ENCODE peak calls at places on chromosome 2, in nine cellular contexts. L, F, I, W, E, N, G, Y and Z are unnamed samples.

GRCh38 chr2:219175928-219176817 is 552 bp downstream of the CNPPD1 start:
- DNase-seq in Y (peak; percentile 22), I (no peak), W (peak; percentile 64), G (no peak), F (peak; percentile 30), L (peak; percentile 38), E (peak; percentile 10), N (peak; percentile 68), Z (peak; percentile 34)

GRCh38 chr2:121140734-121141133 is 144.3 kb downstream of the TFCP2L1 start:
- DNase-seq in Y (no peak), G (no peak), I (no peak), N (no peak), W (no peak), E (no peak), L (no peak), F (no peak), Z (no peak)

GRCh38 chr2:178194600-178195389 is 483 bp downstream of the OSBPL6 start:
- DNase-seq in I (no peak), G (peak; percentile 43), F (peak; percentile 62), E (no peak), L (peak; percentile 71), W (peak; percentile 63), Y (peak; percentile 52), N (no peak), Z (peak; percentile 25)

GRCh38 chr2:202084265-202084664 is 11.2 kb downstream of the KIAA2012 start:
- DNase-seq in I (no peak), G (no peak), E (no peak), Y (no peak), W (peak; percentile 24), N (no peak), L (peak; percentile 92), F (peak; percentile 29), Z (no peak)

GRCh38 chr2:42840141-42840540 is 47.8 kb upstream of the HAAO start:
- DNase-seq in F (no peak), G (no peak), I (no peak), W (no peak), Y (no peak), E (no peak), L (no peak), N (no peak), Z (no peak)

GRCh38 chr2:48016620-48017019 is 110.3 kb upstream of the FBXO11 start:
- DNase-seq in N (peak; percentile 11), G (no peak), E (peak; percentile 7), I (no peak), L (no peak), W (peak; percentile 24), F (no peak), Y (no peak), Z (no peak)

GRCh38 chr2:176454893-176455810 is 185.9 kb downstream of the MTX2 start:
- DNase-seq in L (peak; percentile 79), E (peak; percentile 62), N (peak; percentile 73), W (peak; percentile 94), Y (peak; percentile 63), I (peak; percentile 59), G (peak; percentile 88), F (peak; percentile 53), Z (peak; percentile 35)

GRCh38 chr2:33134086-33134763 is 187.5 kb downstream of the LTBP1 start:
- DNase-seq in W (no peak), N (no peak), L (peak; percentile 60), E (no peak), I (no peak), G (no peak), Y (peak; percentile 89), F (peak; percentile 98), Z (peak; percentile 88)

GRCh38 chr2:206915136-206915535 is 24.2 kb upstream of the CPO start:
- DNase-seq in Y (peak; percentile 95), I (no peak), E (no peak), W (no peak), N (no peak), F (peak; percentile 82), G (no peak), L (no peak), Z (peak; percentile 77)

GRCh38 chr2:59770651-59771050 is 782.8 kb downstream of the BCL11A start:
- DNase-seq in W (no peak), L (no peak), Y (no peak), F (no peak), I (no peak), E (no peak), N (no peak), G (no peak), Z (no peak)

GRCh38 chr2:237035781-237036352 is 49.8 kb upstream of the COPS8 start:
- DNase-seq in F (no peak), N (no peak), G (no peak), E (no peak), I (no peak), L (no peak), W (no peak), Y (no peak), Z (no peak)

GRCh38 chr2:128638311-128638710 is 319.6 kb upstream of the HS6ST1 start:
- DNase-seq in L (no peak), E (no peak), I (no peak), Y (no peak), N (no peak), W (no peak), F (no peak), G (peak; percentile 12), Z (no peak)